ENCODE peak calls at places on chromosomes 11 and 22, in six cellular contexts. F, S, L, I, G and Y are unnamed samples. For H3K36me3 and H3F3A, the result is how much of the 10 kb centered on the place peaks cover.

GRCh38 chr22:37284807-37285355 is 2.6 kb downstream of the CYTH4 start:
- DNase-seq in F (no peak), S (no peak), L (no peak), I (peak), G (no peak), Y (no peak)

GRCh38 chr11:58576792-58577440 is 1.3 kb upstream of the LPXN start:
- DNase-seq in F (peak), S (no peak), L (peak), I (peak), G (no peak), Y (no peak)

GRCh38 chr22:23219787-23220484 is 39.6 kb downstream of the BCR start:
- DNase-seq in F (peak), S (no peak), L (peak), I (no peak), G (peak), Y (no peak)

GRCh38 chr11:45847908-45848316 is 637 bp downstream of the CRY2 start:
- DNase-seq in F (peak), S (peak), L (peak), I (peak), G (peak), Y (peak)

GRCh38 chr11:117424781-117425180 is 97.1 kb downstream of the CEP164 start:
- DNase-seq in F (no peak), S (no peak), L (peak), I (no peak), G (no peak), Y (no peak)

GRCh38 chr11:69239320-69240040 is 54.5 kb upstream of the MYEOV start:
- DNase-seq in F (no peak), S (no peak), L (no peak), I (no peak), G (no peak), Y (no peak)

GRCh38 chr11:75349540-75350116 is 1.8 kb downstream of the ARRB1 start:
- DNase-seq in F (no peak), S (no peak), L (no peak), I (no peak), G (no peak), Y (peak)

GRCh38 chr11:12540075-12540685 is 134.0 kb upstream of the TEAD1 start:
- DNase-seq in F (peak), S (peak), L (peak), I (no peak), G (no peak), Y (no peak)

GRCh38 chr11:67629386-67630229 is at the start of gene NUDT8:
- DNase-seq in F (peak), S (peak), L (peak), I (peak), G (peak), Y (peak)

GRCh38 chr11:2752204-2752772 is 52.5 kb upstream of the KCNQ1OT1 start:
- DNase-seq in F (peak), S (no peak), L (no peak), I (no peak), G (peak), Y (no peak)

GRCh38 chr11:65316311-65316978 is 1.8 kb downstream of the CDC42EP2 start:
- DNase-seq in F (peak), S (peak), L (peak), I (no peak), G (peak), Y (peak)

GRCh38 chr11:72278911-72279310 is 34.9 kb upstream of the PHOX2A start:
- DNase-seq in F (peak), S (no peak), L (peak), I (no peak), G (no peak), Y (no peak)

GRCh38 chr11:94507485-94507884 is 4.8 kb upstream of the C11orf97 start:
- DNase-seq in F (peak), S (no peak), L (peak), I (no peak), G (no peak), Y (no peak)

GRCh38 chr11:80727315-80727714 is 1286.5 kb upstream of the TENM4 start:
- DNase-seq in F (peak), S (peak), L (peak), I (peak), G (no peak), Y (peak)

GRCh38 chr11:126500981-126501380 is 145.5 kb downstream of the ST3GAL4 start:
- DNase-seq in F (no peak), S (no peak), L (no peak), I (no peak), G (no peak), Y (no peak)

GRCh38 chr11:70853103-70853830 is 399.1 kb downstream of the SHANK2 start:
- DNase-seq in F (no peak), S (no peak), L (no peak), I (no peak), G (no peak), Y (no peak)

GRCh38 chr11:97361812-97362378 is 972.1 kb downstream of the JRKL start:
- DNase-seq in F (peak), S (no peak), L (no peak), I (no peak), G (no peak), Y (no peak)

DNA sequence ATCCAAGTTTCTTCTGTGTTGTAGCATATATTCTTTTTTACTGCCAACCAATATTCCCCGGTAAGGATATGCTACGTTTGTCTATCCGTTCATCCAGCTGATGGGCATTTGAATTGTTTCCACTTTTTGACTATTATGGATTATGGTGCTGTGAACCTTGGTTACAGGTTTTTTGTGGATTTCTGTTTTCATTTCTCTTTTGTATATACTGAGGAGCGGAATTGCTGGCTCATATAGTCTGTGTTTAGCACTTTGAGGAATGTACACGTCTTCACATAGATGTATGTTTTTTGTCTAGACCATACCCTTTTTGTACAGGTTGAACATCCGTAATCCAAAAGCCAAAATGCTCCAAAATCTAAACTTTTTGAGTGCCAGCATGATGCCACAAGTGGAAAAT is 23.6 kb downstream of the RCOR2 start:
- DNase-seq in F (no peak), S (no peak), L (no peak), I (no peak), G (no peak), Y (no peak)
- H3K36me3 ChIP-seq in F (under half), S (under half), L (under half), I (under half), G (under half), Y (under half)

GRCh38 chr11:57260937-57261783 is 24.1 kb upstream of the APLNR start:
- DNase-seq in F (no peak), S (no peak), L (no peak), I (no peak), G (no peak), Y (no peak)
- H3F3A ChIP-seq in F (under half), S (under half), L (under half), I (under half), G (under half), Y (under half)

GRCh38 chr11:16612801-16613400 is 125.5 kb upstream of the C11orf58 start:
- DNase-seq in F (no peak), S (peak), L (peak), I (no peak), G (no peak), Y (peak)
- TF ChIP-seq EZH2 in F (peak), S (peak), L (no peak), I (no peak), G (no peak), Y (peak)

GRCh38 chr11:35635933-35636332 is 17.7 kb downstream of the FJX1 start:
- DNase-seq in F (no peak), S (no peak), L (no peak), I (no peak), G (no peak), Y (no peak)

GRCh38 chr11:35629914-35630313 is 11.7 kb downstream of the FJX1 start:
- DNase-seq in F (peak), S (no peak), L (peak), I (no peak), G (peak), Y (no peak)

GRCh38 chr11:35633827-35634226 is 15.6 kb downstream of the FJX1 start:
- DNase-seq in F (no peak), S (no peak), L (no peak), I (no peak), G (no peak), Y (no peak)

GRCh38 chr11:35629511-35629910 is 11.3 kb downstream of the FJX1 start:
- DNase-seq in F (no peak), S (peak), L (no peak), I (no peak), G (no peak), Y (no peak)

GRCh38 chr11:35632301-35632700 is 14.0 kb downstream of the FJX1 start:
- DNase-seq in F (no peak), S (no peak), L (peak), I (no peak), G (no peak), Y (no peak)
- H3K36me3 ChIP-seq in F (under half), S (under half), L (under half), I (under half), G (under half), Y (under half)

GRCh38 chr22:19707347-19708322 is 6.7 kb upstream of the SEPTIN5 start:
- DNase-seq in F (no peak), S (no peak), L (no peak), I (no peak), G (no peak), Y (no peak)

GRCh38 chr22:19704355-19705015 is 9.8 kb upstream of the SEPTIN5 start:
- DNase-seq in F (no peak), S (no peak), L (no peak), I (no peak), G (no peak), Y (no peak)

GRCh38 chr22:19706661-19707151 is 7.6 kb upstream of the SEPTIN5 start:
- DNase-seq in F (no peak), S (no peak), L (peak), I (no peak), G (no peak), Y (no peak)

GRCh38 chr22:19703869-19704268 is 10.4 kb upstream of the SEPTIN5 start:
- DNase-seq in F (no peak), S (no peak), L (no peak), I (no peak), G (no peak), Y (no peak)

DNA sequence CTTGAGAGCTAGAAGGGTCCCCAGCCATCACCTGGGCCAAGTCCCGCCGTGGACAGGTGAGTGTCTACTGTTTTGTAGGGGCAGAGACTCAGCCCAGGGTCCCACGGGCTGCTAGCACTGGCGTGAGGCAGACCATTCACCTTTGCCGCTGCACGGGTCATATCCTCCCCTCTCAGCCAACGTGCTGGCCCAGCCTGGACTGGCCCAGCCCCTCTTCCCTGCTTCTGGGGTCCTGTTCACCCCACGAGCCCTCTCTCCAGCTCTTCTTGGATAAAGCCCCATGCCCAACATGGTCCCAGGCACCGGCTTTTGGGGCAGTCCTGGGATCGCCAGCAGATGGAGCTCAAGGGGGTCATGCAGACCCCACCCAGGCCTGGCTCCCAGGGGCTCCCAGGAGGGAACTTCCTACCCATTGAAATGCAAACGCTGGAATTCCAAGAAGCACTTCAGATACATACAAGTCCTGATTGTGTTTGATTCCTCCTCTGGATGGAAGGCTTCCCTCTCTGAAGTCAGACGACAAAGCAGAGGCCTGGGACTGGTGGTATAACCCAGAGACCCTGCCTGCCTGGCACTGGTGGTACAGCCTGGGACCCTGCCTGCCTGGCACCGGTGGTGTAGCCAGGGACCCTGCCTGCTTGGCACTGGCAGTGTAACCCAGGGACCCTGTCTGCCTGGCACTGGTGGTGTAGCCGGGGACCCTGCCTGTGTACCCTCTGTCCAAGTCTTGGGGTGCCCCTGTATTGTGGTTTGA is 8.9 kb upstream of the SEPTIN5 start:
- DNase-seq in F (no peak), S (peak), L (no peak), I (no peak), G (no peak), Y (peak)
- H3F3A ChIP-seq in F (under half), S (under half), L (under half), I (under half), G (under half), Y (under half)

GRCh38 chr22:32202161-32202538 is 2.7 kb downstream of the RFPL2 start:
- DNase-seq in F (no peak), S (no peak), L (no peak), I (no peak), G (no peak), Y (no peak)

GRCh38 chr22:32204856-32205722 is at the start of gene RFPL2:
- DNase-seq in F (no peak), S (peak), L (peak), I (no peak), G (no peak), Y (peak)

GRCh38 chr22:32202539-32203180 is 2.2 kb downstream of the RFPL2 start:
- DNase-seq in F (peak), S (peak), L (peak), I (peak), G (peak), Y (peak)

GRCh38 chr22:32204211-32204855 is 540 bp downstream of the RFPL2 start:
- DNase-seq in F (no peak), S (peak), L (no peak), I (no peak), G (no peak), Y (peak)

GRCh38 chr22:32203181-32204105 is 1.4 kb downstream of the RFPL2 start:
- DNase-seq in F (no peak), S (peak), L (no peak), I (no peak), G (no peak), Y (no peak)
- TF ChIP-seq EZH2 in F (no peak), S (no peak), L (no peak), I (no peak), G (no peak), Y (no peak)